ENCODE peak calls at places on chromosomes 12 and 14, in four cellular contexts. W is GM12878, T is K562, D is HepG2. M is an unnamed sample.
A peak's percentile ranks its signal among the peaks of the same experiment; 100 is the strongest.

GRCh38 chr14:21428930-21429329 is 27.0 kb downstream of the CHD8 start:
- DNase-seq in W (no peak), T (no peak), D (no peak), M (no peak)

GRCh38 chr12:47078733-47079364 is 572 bp upstream of the PCED1B start:
- DNase-seq in W (no peak), T (peak; percentile 10), D (no peak), M (no peak)

GRCh38 chr14:36424478-36425102 is 95.4 kb downstream of the NKX2-1 start:
- DNase-seq in W (no peak), T (no peak), D (no peak), M (no peak)

GRCh38 chr12:109951751-109952150 is 44.4 kb downstream of the GIT2 start:
- DNase-seq in W (no peak), T (no peak), D (no peak), M (no peak)

GRCh38 chr12:119369907-119370546 is 35.5 kb downstream of the CCDC60 start:
- DNase-seq in W (no peak), T (no peak), D (no peak), M (no peak)

GRCh38 chr14:88929656-88930436 is 105.4 kb downstream of the TTC8 start:
- DNase-seq in W (no peak), T (peak; percentile 12), D (peak; percentile 3), M (peak; percentile 16)

GRCh38 chr14:69312608-69313007 is 52.6 kb downstream of the GALNT16 start:
- DNase-seq in W (no peak), T (no peak), D (no peak), M (no peak)

GRCh38 chr14:32408018-32408417 is 78.9 kb downstream of the AKAP6 start:
- DNase-seq in W (no peak), T (no peak), D (no peak), M (no peak)

GRCh38 chr12:68236421-68237059 is 10.9 kb upstream of the IL26 start:
- DNase-seq in W (peak; percentile 40), T (peak; percentile 14), D (peak; percentile 27), M (no peak)

GRCh38 chr12:71439362-71439612 is 311 bp upstream of the LGR5 start:
- DNase-seq in W (no peak), T (no peak), D (no peak), M (no peak)

GRCh38 chr14:30291216-30291615 is 267.7 kb upstream of the G2E3 start:
- DNase-seq in W (no peak), T (no peak), D (no peak), M (no peak)

GRCh38 chr14:104781271-104782077 is 14.1 kb downstream of the AKT1 start:
- DNase-seq in W (no peak), T (no peak), D (no peak), M (no peak)

GRCh38 chr12:130435331-130435730 is 97.6 kb downstream of the PIWIL1 start:
- DNase-seq in W (no peak), T (no peak), D (no peak), M (no peak)

GRCh38 chr14:76761849-76762616 is 765 bp downstream of the VASH1 start:
- DNase-seq in W (no peak), T (no peak), D (no peak), M (no peak)

GRCh38 chr14:70955543-70956480 is 48.6 kb downstream of the PCNX1 start:
- DNase-seq in W (no peak), T (no peak), D (peak; percentile 29), M (no peak)

GRCh38 chr14:96146131-96146771 is 58.4 kb upstream of the BDKRB2 start:
- DNase-seq in W (no peak), T (no peak), D (no peak), M (no peak)

GRCh38 chr14:103861413-103862392 is 14.3 kb upstream of the PPP1R13B start:
- DNase-seq in W (no peak), T (no peak), D (no peak), M (no peak)

GRCh38 chr12:42481368-42481767 is 108.2 kb downstream of the PRICKLE1 start:
- DNase-seq in W (no peak), T (no peak), D (no peak), M (peak; percentile 19)

GRCh38 chr12:76871751-76872150 is 7.1 kb downstream of the CSRP2 start:
- DNase-seq in W (no peak), T (no peak), D (no peak), M (no peak)

GRCh38 chr12:47811070-47811391 is 8.7 kb downstream of the HDAC7 start:
- DNase-seq in W (no peak), T (no peak), D (no peak), M (no peak)

GRCh38 chr12:3815096-3815766 is 58.0 kb downstream of the PARP11 start:
- DNase-seq in W (no peak), T (no peak), D (no peak), M (no peak)

GRCh38 chr12:22526836-22527235 is 17.5 kb downstream of the C2CD5 start:
- DNase-seq in W (no peak), T (no peak), D (no peak), M (no peak)

GRCh38 chr12:92597997-92598396 is 104.8 kb upstream of the PLEKHG7 start:
- DNase-seq in W (no peak), T (no peak), D (no peak), M (no peak)

GRCh38 chr12:27652174-27652763 is 44.0 kb upstream of the REP15 start:
- DNase-seq in W (peak; percentile 8), T (peak; percentile 59), D (peak; percentile 71), M (peak; percentile 41)

GRCh38 chr14:105503918-105504692 is 13.1 kb downstream of the TEDC1 start:
- DNase-seq in W (no peak), T (no peak), D (no peak), M (no peak)

GRCh38 chr14:65369560-65369959 is 43.0 kb upstream of the FUT8 start:
- DNase-seq in W (no peak), T (no peak), D (no peak), M (no peak)

GRCh38 chr12:89185889-89186288 is 166.4 kb downstream of the DUSP6 start:
- DNase-seq in W (no peak), T (no peak), D (no peak), M (no peak)

GRCh38 chr14:97159124-97159523 is 361.9 kb downstream of the VRK1 start:
- DNase-seq in W (no peak), T (no peak), D (no peak), M (no peak)

GRCh38 chr14:46215801-46216200 is 435.8 kb downstream of the RPL10L start:
- DNase-seq in W (no peak), T (no peak), D (no peak), M (no peak)

GRCh38 chr12:25518512-25518911 is 34.6 kb downstream of the LMNTD1 start:
- DNase-seq in W (peak; percentile 7), T (no peak), D (no peak), M (no peak)
- TF ChIP-seq ATF2 in W (no peak), T (no peak), D (no peak), M (no peak)

GRCh38 chr14:55101698-55102097 is 27.4 kb upstream of the LGALS3 start:
- DNase-seq in W (no peak), T (no peak), D (no peak), M (no peak)
- TF ChIP-seq NR2C2 in W (no peak), T (no peak), D (no peak), M (no peak)

GRCh38 chr12:104788848-104789271 is 169.2 kb downstream of the SLC41A2 start:
- DNase-seq in W (no peak), T (no peak), D (no peak), M (peak; percentile 53)

GRCh38 chr12:104793968-104794367 is 164.1 kb downstream of the SLC41A2 start:
- DNase-seq in W (no peak), T (no peak), D (no peak), M (no peak)

GRCh38 chr12:104792570-104792969 is 165.5 kb downstream of the SLC41A2 start:
- DNase-seq in W (no peak), T (no peak), D (no peak), M (no peak)

GRCh38 chr12:104793280-104793679 is 164.8 kb downstream of the SLC41A2 start:
- DNase-seq in W (no peak), T (no peak), D (no peak), M (no peak)

GRCh38 chr12:104790296-104791125 is 167.6 kb downstream of the SLC41A2 start:
- DNase-seq in W (peak; percentile 13), T (peak; percentile 60), D (peak; percentile 5), M (peak; percentile 79)
- TF ChIP-seq CREM in W (no peak), T (peak; percentile 64), D (no peak), M (no peak)

GRCh38 chr14:63046339-63047268 is 1.3 kb upstream of the KCNH5 start:
- DNase-seq in W (no peak), T (no peak), D (peak; percentile 17), M (peak; percentile 15)
- TF ChIP-seq ATF2 in W (no peak), T (no peak), D (no peak), M (no peak)

DNA sequence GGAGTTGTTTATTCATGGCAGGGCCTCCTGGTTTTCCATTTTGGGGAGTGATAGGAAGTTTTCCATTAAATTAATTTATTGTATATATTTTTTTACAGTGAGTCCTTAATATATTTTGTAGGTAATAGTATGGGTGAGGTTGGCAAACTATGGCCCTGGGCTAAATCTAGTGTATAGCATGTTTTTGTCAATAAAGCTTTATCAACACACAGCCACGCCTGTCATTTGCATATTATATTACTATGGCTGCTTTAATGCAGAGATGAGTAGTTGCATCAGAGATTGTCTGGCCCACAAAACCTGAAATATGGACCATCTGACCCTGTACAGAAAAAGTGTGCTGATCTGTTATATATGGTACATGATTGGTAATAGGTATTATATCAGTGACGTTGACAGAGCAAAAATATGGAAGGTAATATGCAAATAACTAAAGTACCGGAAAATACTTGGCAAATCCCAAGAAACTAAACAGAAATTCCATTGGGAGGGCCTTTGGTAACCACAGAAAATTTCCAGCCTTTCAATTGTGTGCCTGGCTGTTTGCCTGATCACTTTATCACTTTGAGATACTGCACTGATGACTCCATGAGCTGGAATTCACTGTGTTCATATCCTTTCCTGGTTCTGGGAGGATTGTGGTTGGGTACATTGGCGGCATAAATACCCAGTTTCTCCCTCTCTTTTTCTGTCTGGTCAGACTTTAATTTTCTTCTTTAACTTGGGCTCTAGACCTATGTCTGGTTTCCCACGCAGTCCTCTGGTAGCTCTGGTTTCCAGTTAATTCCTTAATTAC is 61.7 kb upstream of the RFLNA start:
- DNase-seq in W (no peak), T (no peak), D (no peak), M (no peak)
- TF ChIP-seq NR2C2 in W (no peak), T (no peak), D (no peak), M (no peak)

GRCh38 chr12:60415361-60415760 is 819.5 kb downstream of the SLC16A7 start:
- DNase-seq in W (no peak), T (no peak), D (no peak), M (no peak)
- TF ChIP-seq CREM in W (no peak), T (no peak), D (no peak), M (no peak)